ENCODE peak calls at places on chromosomes 2 and 18, in five cellular contexts. One of them, this sample, is unnamed. For H3K4me1, the result is how much of the 10 kb centered on the place peaks cover.

GRCh38 chr2:219836647-219837177 is 209.3 kb downstream of the SLC4A3 start:
- DNase-seq in IMR-90: peak
- DNase-seq in HepG2: peak
- DNase-seq in tibial nerve: no peak
- DNase-seq in heart left ventricle: no peak
- DNase-seq in this sample: no peak

GRCh38 chr18:65227970-65228369 is 522.8 kb upstream of the CDH7 start:
- DNase-seq in IMR-90: no peak
- DNase-seq in HepG2: no peak
- DNase-seq in tibial nerve: no peak
- DNase-seq in heart left ventricle: no peak
- DNase-seq in this sample: no peak

GRCh38 chr18:49745051-49746014 is 68.0 kb downstream of the ACAA2 start:
- DNase-seq in IMR-90: no peak
- DNase-seq in HepG2: no peak
- DNase-seq in tibial nerve: no peak
- DNase-seq in heart left ventricle: no peak
- DNase-seq in this sample: no peak

GRCh38 chr18:1392865-1393734 is 488.4 kb downstream of the ADCYAP1 start:
- DNase-seq in IMR-90: no peak
- DNase-seq in HepG2: peak
- DNase-seq in tibial nerve: no peak
- DNase-seq in heart left ventricle: no peak
- DNase-seq in this sample: no peak

GRCh38 chr18:68376931-68377330 is 338.0 kb downstream of the TMX3 start:
- DNase-seq in IMR-90: no peak
- DNase-seq in HepG2: no peak
- DNase-seq in tibial nerve: no peak
- DNase-seq in heart left ventricle: no peak
- DNase-seq in this sample: no peak

GRCh38 chr2:109135572-109136185 is 6.7 kb downstream of the SH3RF3 start:
- DNase-seq in IMR-90: no peak
- DNase-seq in HepG2: no peak
- DNase-seq in tibial nerve: no peak
- DNase-seq in heart left ventricle: no peak
- DNase-seq in this sample: no peak

GRCh38 chr2:182668671-182669070 is 47.4 kb upstream of the DNAJC10 start:
- DNase-seq in IMR-90: peak
- DNase-seq in HepG2: peak
- DNase-seq in tibial nerve: no peak
- DNase-seq in heart left ventricle: no peak
- DNase-seq in this sample: peak

GRCh38 chr18:41144444-41144843 is 810.6 kb upstream of the PIK3C3 start:
- DNase-seq in IMR-90: peak
- DNase-seq in HepG2: no peak
- DNase-seq in tibial nerve: no peak
- DNase-seq in heart left ventricle: no peak
- DNase-seq in this sample: no peak

GRCh38 chr2:164145093-164145987 is 409.5 kb upstream of the FIGN start:
- DNase-seq in IMR-90: peak
- DNase-seq in HepG2: no peak
- DNase-seq in tibial nerve: no peak
- DNase-seq in heart left ventricle: no peak
- DNase-seq in this sample: no peak

GRCh38 chr2:163774862-163775261 is 39.1 kb upstream of the FIGN start:
- DNase-seq in IMR-90: peak
- DNase-seq in HepG2: no peak
- DNase-seq in tibial nerve: no peak
- DNase-seq in heart left ventricle: no peak
- DNase-seq in this sample: no peak

GRCh38 chr2:238128061-238129040 is 10.1 kb upstream of the KLHL30 start:
- DNase-seq in IMR-90: no peak
- DNase-seq in HepG2: no peak
- DNase-seq in tibial nerve: no peak
- DNase-seq in heart left ventricle: no peak
- DNase-seq in this sample: no peak

GRCh38 chr2:128444816-128445532 is 126.3 kb upstream of the HS6ST1 start:
- DNase-seq in IMR-90: peak
- DNase-seq in HepG2: no peak
- DNase-seq in tibial nerve: no peak
- DNase-seq in heart left ventricle: no peak
- DNase-seq in this sample: no peak

GRCh38 chr2:75595541-75596395 is 35.0 kb upstream of the EVA1A start:
- DNase-seq in IMR-90: peak
- DNase-seq in HepG2: peak
- DNase-seq in tibial nerve: no peak
- DNase-seq in heart left ventricle: no peak
- DNase-seq in this sample: no peak

GRCh38 chr2:224563537-224563936 is 21.6 kb downstream of the CUL3 start:
- DNase-seq in IMR-90: no peak
- DNase-seq in HepG2: no peak
- DNase-seq in tibial nerve: no peak
- DNase-seq in heart left ventricle: no peak
- DNase-seq in this sample: no peak

GRCh38 chr2:57906152-57906732 is 140.4 kb upstream of the VRK2 start:
- DNase-seq in IMR-90: peak
- DNase-seq in HepG2: peak
- DNase-seq in tibial nerve: no peak
- DNase-seq in heart left ventricle: no peak
- DNase-seq in this sample: no peak

GRCh38 chr2:173943139-173943538 is 22.0 kb downstream of the SP3 start:
- DNase-seq in IMR-90: no peak
- DNase-seq in HepG2: no peak
- DNase-seq in tibial nerve: no peak
- DNase-seq in heart left ventricle: no peak
- DNase-seq in this sample: no peak

GRCh38 chr18:31648966-31649429 is 35.4 kb downstream of the B4GALT6 start:
- DNase-seq in IMR-90: peak
- DNase-seq in HepG2: peak
- DNase-seq in tibial nerve: no peak
- DNase-seq in heart left ventricle: no peak
- DNase-seq in this sample: no peak

GRCh38 chr18:74654637-74655036 is 57.0 kb downstream of the ZNF407 start:
- DNase-seq in IMR-90: peak
- DNase-seq in HepG2: no peak
- DNase-seq in tibial nerve: no peak
- DNase-seq in heart left ventricle: no peak
- DNase-seq in this sample: no peak

GRCh38 chr2:30073523-30073922 is 73.3 kb upstream of the YPEL5 start:
- DNase-seq in IMR-90: no peak
- DNase-seq in HepG2: no peak
- DNase-seq in tibial nerve: no peak
- DNase-seq in heart left ventricle: no peak
- DNase-seq in this sample: no peak

GRCh38 chr2:241514986-241515737 is 6.8 kb upstream of the STK25 start:
- DNase-seq in IMR-90: no peak
- DNase-seq in HepG2: no peak
- DNase-seq in tibial nerve: no peak
- DNase-seq in heart left ventricle: no peak
- DNase-seq in this sample: no peak

GRCh38 chr2:121707344-121707919 is 29.2 kb downstream of the NIFK start:
- DNase-seq in IMR-90: no peak
- DNase-seq in HepG2: peak
- DNase-seq in tibial nerve: no peak
- DNase-seq in heart left ventricle: no peak
- DNase-seq in this sample: peak

GRCh38 chr2:20745924-20746555 is 76.9 kb downstream of the LDAH start:
- DNase-seq in IMR-90: no peak
- DNase-seq in HepG2: peak
- DNase-seq in tibial nerve: no peak
- DNase-seq in heart left ventricle: no peak
- DNase-seq in this sample: no peak

GRCh38 chr2:27039871-27040270 is 7.1 kb downstream of the TMEM214 start:
- DNase-seq in IMR-90: no peak
- DNase-seq in HepG2: no peak
- DNase-seq in tibial nerve: no peak
- DNase-seq in heart left ventricle: no peak
- DNase-seq in this sample: no peak

GRCh38 chr2:27041708-27042107 is 8.9 kb downstream of the TMEM214 start:
- DNase-seq in IMR-90: no peak
- DNase-seq in HepG2: no peak
- DNase-seq in tibial nerve: no peak
- DNase-seq in heart left ventricle: no peak
- DNase-seq in this sample: no peak

GRCh38 chr2:27040282-27040681 is 7.5 kb downstream of the TMEM214 start:
- DNase-seq in IMR-90: no peak
- DNase-seq in HepG2: no peak
- DNase-seq in tibial nerve: no peak
- DNase-seq in heart left ventricle: no peak
- DNase-seq in this sample: no peak

GRCh38 chr2:27042159-27042661 is 9.3 kb upstream of the AGBL5 start:
- DNase-seq in IMR-90: no peak
- DNase-seq in HepG2: no peak
- DNase-seq in tibial nerve: no peak
- DNase-seq in heart left ventricle: no peak
- DNase-seq in this sample: peak

DNA sequence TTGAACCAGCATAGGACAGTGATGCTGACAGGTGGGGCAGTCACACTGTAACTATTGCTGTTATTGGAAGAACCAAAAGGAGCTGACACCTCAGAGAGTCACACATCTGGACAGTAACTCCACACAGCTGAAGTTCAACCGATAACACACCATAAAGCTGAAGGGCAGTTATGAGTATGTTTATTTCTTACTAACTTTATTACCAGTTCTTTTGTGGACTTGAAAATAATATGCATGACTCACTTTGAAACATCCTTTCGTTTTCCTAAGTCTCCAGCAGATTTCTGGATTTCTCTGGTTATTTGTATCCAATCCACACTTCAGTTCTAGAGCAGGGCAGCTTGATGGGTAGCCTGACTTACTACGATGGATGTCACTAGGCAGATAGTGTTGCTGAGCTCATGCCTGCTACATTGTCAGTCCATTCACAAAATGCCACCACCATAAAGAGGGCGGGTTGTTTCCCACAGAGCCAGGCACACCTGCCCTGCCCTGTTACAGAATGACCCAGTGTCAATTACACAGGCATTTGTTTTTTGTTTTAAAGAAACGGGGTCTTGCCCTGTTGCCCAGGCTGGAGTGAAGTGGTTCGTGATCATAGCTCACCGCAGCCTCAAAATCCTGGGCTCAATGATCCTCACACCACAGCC is 8.4 kb upstream of the AGBL5 start:
- DNase-seq in IMR-90: peak
- DNase-seq in HepG2: no peak
- DNase-seq in tibial nerve: no peak
- DNase-seq in heart left ventricle: no peak
- DNase-seq in this sample: no peak
- TF ChIP-seq POLR2A in IMR-90: no peak
- TF ChIP-seq POLR2A in HepG2: no peak
- TF ChIP-seq POLR2A in tibial nerve: no peak
- TF ChIP-seq POLR2A in heart left ventricle: no peak
- TF ChIP-seq POLR2A in this sample: no peak

DNA sequence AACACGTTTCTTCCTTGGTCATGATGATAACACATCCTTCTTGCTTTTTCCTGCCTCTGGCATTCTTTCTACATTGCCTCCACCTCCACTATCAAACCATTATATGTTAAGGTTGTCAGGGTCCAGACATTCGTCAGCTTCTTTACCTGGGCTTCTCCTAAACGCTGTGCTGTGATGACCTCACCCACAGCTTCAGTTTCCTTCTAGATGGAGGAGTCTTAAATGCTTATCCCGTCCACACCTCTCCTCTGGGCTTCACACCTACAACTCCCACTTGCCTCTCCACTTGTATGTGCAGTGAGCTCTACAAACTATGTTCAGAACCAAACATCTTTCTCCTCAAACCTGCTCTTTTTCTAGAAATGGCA is 666 bp upstream of the STAT1 start:
- DNase-seq in IMR-90: no peak
- DNase-seq in HepG2: no peak
- DNase-seq in tibial nerve: no peak
- DNase-seq in heart left ventricle: peak
- DNase-seq in this sample: no peak
- H3K4me1 ChIP-seq in IMR-90: under half
- H3K4me1 ChIP-seq in HepG2: under half
- H3K4me1 ChIP-seq in tibial nerve: under half
- H3K4me1 ChIP-seq in heart left ventricle: under half
- H3K4me1 ChIP-seq in this sample: under half

DNA sequence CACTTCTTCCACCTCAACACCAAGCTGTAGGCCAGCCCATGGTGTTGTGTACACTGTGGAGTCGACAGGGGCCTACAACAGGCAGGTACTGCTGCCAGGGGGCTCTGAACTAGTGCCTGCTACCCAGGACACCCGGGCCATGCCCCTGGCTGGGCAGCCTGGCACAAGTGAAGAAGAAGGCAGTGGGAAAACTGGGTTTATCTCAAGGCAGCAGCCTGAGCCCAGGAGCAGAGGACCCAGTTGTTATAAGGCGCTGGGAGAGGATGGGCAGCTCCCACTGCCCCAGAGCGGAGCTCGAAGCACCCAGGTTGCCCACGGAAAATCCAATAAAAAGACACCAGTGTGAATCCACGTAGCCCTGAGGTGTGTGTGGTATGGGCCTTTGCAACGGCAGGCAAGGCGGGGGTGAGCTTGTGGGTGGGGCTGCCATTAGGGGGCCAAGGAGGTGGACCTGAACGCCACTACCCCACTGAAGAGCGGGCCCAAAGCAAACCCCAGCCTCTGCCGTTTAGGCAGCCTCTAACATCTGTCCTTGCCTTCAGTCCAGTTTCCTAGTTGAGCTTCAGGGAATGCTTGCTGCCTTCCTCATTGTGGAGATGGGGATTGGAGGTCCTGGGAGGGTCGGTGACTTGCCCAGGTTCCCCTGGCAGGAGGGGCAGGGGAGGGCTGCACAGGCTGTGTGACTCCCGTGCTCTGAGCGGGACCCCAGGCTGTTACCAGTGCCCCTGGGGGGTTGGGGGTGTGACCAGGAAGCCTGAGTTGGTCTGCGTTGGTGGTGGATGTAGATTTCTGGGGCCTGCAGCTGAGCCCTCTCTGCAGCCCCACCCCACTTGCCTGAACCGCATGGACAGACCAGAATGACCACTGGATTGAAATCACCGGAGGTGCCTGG is 16.0 kb downstream of the ARID5A start:
- DNase-seq in IMR-90: no peak
- DNase-seq in HepG2: no peak
- DNase-seq in tibial nerve: no peak
- DNase-seq in heart left ventricle: no peak
- DNase-seq in this sample: no peak
- TF ChIP-seq CTCF in IMR-90: no peak
- TF ChIP-seq CTCF in HepG2: no peak
- TF ChIP-seq CTCF in tibial nerve: no peak
- TF ChIP-seq CTCF in heart left ventricle: no peak
- TF ChIP-seq CTCF in this sample: no peak

GRCh38 chr18:34977787-34978532 is 63.3 kb upstream of the MAPRE2 start:
- DNase-seq in IMR-90: peak
- DNase-seq in HepG2: no peak
- DNase-seq in tibial nerve: no peak
- DNase-seq in heart left ventricle: peak
- DNase-seq in this sample: peak

GRCh38 chr18:34976534-34976898 is 64.7 kb upstream of the MAPRE2 start:
- DNase-seq in IMR-90: no peak
- DNase-seq in HepG2: no peak
- DNase-seq in tibial nerve: no peak
- DNase-seq in heart left ventricle: no peak
- DNase-seq in this sample: no peak

GRCh38 chr18:34978533-34978893 is 62.7 kb upstream of the MAPRE2 start:
- DNase-seq in IMR-90: no peak
- DNase-seq in HepG2: no peak
- DNase-seq in tibial nerve: no peak
- DNase-seq in heart left ventricle: no peak
- DNase-seq in this sample: no peak

GRCh38 chr18:34976084-34976483 is 65.1 kb upstream of the MAPRE2 start:
- DNase-seq in IMR-90: no peak
- DNase-seq in HepG2: no peak
- DNase-seq in tibial nerve: no peak
- DNase-seq in heart left ventricle: peak
- DNase-seq in this sample: peak

GRCh38 chr18:34976899-34977786 is 64.1 kb upstream of the MAPRE2 start:
- DNase-seq in IMR-90: peak
- DNase-seq in HepG2: peak
- DNase-seq in tibial nerve: peak
- DNase-seq in heart left ventricle: peak
- DNase-seq in this sample: peak
- TF ChIP-seq POLR2A in IMR-90: no peak
- TF ChIP-seq POLR2A in HepG2: no peak
- TF ChIP-seq POLR2A in tibial nerve: no peak
- TF ChIP-seq POLR2A in heart left ventricle: peak
- TF ChIP-seq POLR2A in this sample: peak

This sample was measured in body of pancreas.